ENCODE peak calls at places on chromosomes 3 and 15, in nine cellular contexts. One of them, this sample, is unnamed.

GRCh38 chr15:57224664-57225063 is 151.6 kb upstream of the CGNL1 start:
- DNase-seq in HCT116: no peak
- DNase-seq in IMR-90: peak; percentile 70
- DNase-seq in mammary epithelial cell: peak; percentile 44
- DNase-seq in neural progenitor cell: no peak
- DNase-seq in fibroblast of lung: peak; percentile 91
- DNase-seq in neuronal stem cell: no peak
- DNase-seq in PC-3: peak; percentile 22
- DNase-seq in GM23248: peak; percentile 70
- DNase-seq in this sample: no peak

GRCh38 chr3:44516230-44516629 is 38.8 kb upstream of the ZNF445 start:
- DNase-seq in HCT116: no peak
- DNase-seq in IMR-90: no peak
- DNase-seq in mammary epithelial cell: no peak
- DNase-seq in neural progenitor cell: no peak
- DNase-seq in fibroblast of lung: no peak
- DNase-seq in neuronal stem cell: no peak
- DNase-seq in PC-3: no peak
- DNase-seq in GM23248: no peak
- DNase-seq in this sample: no peak

GRCh38 chr3:11818033-11818432 is 28.7 kb downstream of the TAMM41 start:
- DNase-seq in HCT116: no peak
- DNase-seq in IMR-90: peak; percentile 11
- DNase-seq in mammary epithelial cell: peak; percentile 91
- DNase-seq in neural progenitor cell: no peak
- DNase-seq in fibroblast of lung: peak; percentile 27
- DNase-seq in neuronal stem cell: no peak
- DNase-seq in PC-3: peak; percentile 69
- DNase-seq in GM23248: peak; percentile 21
- DNase-seq in this sample: no peak

GRCh38 chr15:90530250-90531051 is 728 bp downstream of the CRTC3 start:
- DNase-seq in HCT116: no peak
- DNase-seq in IMR-90: peak; percentile 24
- DNase-seq in mammary epithelial cell: peak; percentile 50
- DNase-seq in neural progenitor cell: peak; percentile 55
- DNase-seq in fibroblast of lung: peak; percentile 46
- DNase-seq in neuronal stem cell: peak; percentile 17
- DNase-seq in PC-3: peak; percentile 62
- DNase-seq in GM23248: peak; percentile 70
- DNase-seq in this sample: peak; percentile 32

GRCh38 chr15:73685561-73685960 is 1.4 kb downstream of the CD276 start:
- DNase-seq in HCT116: no peak
- DNase-seq in IMR-90: peak; percentile 20
- DNase-seq in mammary epithelial cell: no peak
- DNase-seq in neural progenitor cell: no peak
- DNase-seq in fibroblast of lung: no peak
- DNase-seq in neuronal stem cell: no peak
- DNase-seq in PC-3: no peak
- DNase-seq in GM23248: peak; percentile 47
- DNase-seq in this sample: no peak

GRCh38 chr15:74208901-74209559 is 6.4 kb upstream of the STRA6 start:
- DNase-seq in HCT116: no peak
- DNase-seq in IMR-90: peak; percentile 48
- DNase-seq in mammary epithelial cell: no peak
- DNase-seq in neural progenitor cell: peak; percentile 55
- DNase-seq in fibroblast of lung: peak; percentile 93
- DNase-seq in neuronal stem cell: no peak
- DNase-seq in PC-3: peak; percentile 27
- DNase-seq in GM23248: no peak
- DNase-seq in this sample: no peak

GRCh38 chr3:52551118-52551517 is 14.7 kb downstream of the UQCC5 start:
- DNase-seq in HCT116: no peak
- DNase-seq in IMR-90: no peak
- DNase-seq in mammary epithelial cell: no peak
- DNase-seq in neural progenitor cell: no peak
- DNase-seq in fibroblast of lung: no peak
- DNase-seq in neuronal stem cell: no peak
- DNase-seq in PC-3: no peak
- DNase-seq in GM23248: no peak
- DNase-seq in this sample: no peak

GRCh38 chr15:92636950-92637481 is 18.6 kb downstream of the FAM174B start:
- DNase-seq in HCT116: peak; percentile 12
- DNase-seq in IMR-90: no peak
- DNase-seq in mammary epithelial cell: peak; percentile 17
- DNase-seq in neural progenitor cell: no peak
- DNase-seq in fibroblast of lung: no peak
- DNase-seq in neuronal stem cell: no peak
- DNase-seq in PC-3: peak; percentile 84
- DNase-seq in GM23248: no peak
- DNase-seq in this sample: peak; percentile 78

GRCh38 chr15:69145149-69145693 is 15.2 kb upstream of the GLCE start:
- DNase-seq in HCT116: no peak
- DNase-seq in IMR-90: no peak
- DNase-seq in mammary epithelial cell: no peak
- DNase-seq in neural progenitor cell: no peak
- DNase-seq in fibroblast of lung: no peak
- DNase-seq in neuronal stem cell: no peak
- DNase-seq in PC-3: no peak
- DNase-seq in GM23248: no peak
- DNase-seq in this sample: no peak

GRCh38 chr3:170760174-170760526 is 109.8 kb downstream of the RPL22L1 start:
- DNase-seq in HCT116: no peak
- DNase-seq in IMR-90: peak; percentile 40
- DNase-seq in mammary epithelial cell: no peak
- DNase-seq in neural progenitor cell: no peak
- DNase-seq in fibroblast of lung: peak; percentile 77
- DNase-seq in neuronal stem cell: no peak
- DNase-seq in PC-3: no peak
- DNase-seq in GM23248: peak; percentile 18
- DNase-seq in this sample: no peak

GRCh38 chr15:74505837-74506514 is 35.0 kb upstream of the ARID3B start:
- DNase-seq in HCT116: no peak
- DNase-seq in IMR-90: peak; percentile 54
- DNase-seq in mammary epithelial cell: peak; percentile 40
- DNase-seq in neural progenitor cell: no peak
- DNase-seq in fibroblast of lung: peak; percentile 66
- DNase-seq in neuronal stem cell: no peak
- DNase-seq in PC-3: peak; percentile 70
- DNase-seq in GM23248: peak; percentile 67
- DNase-seq in this sample: no peak

GRCh38 chr3:148344522-148344921 is 353.2 kb upstream of the AGTR1 start:
- DNase-seq in HCT116: no peak
- DNase-seq in IMR-90: no peak
- DNase-seq in mammary epithelial cell: no peak
- DNase-seq in neural progenitor cell: no peak
- DNase-seq in fibroblast of lung: no peak
- DNase-seq in neuronal stem cell: no peak
- DNase-seq in PC-3: no peak
- DNase-seq in GM23248: no peak
- DNase-seq in this sample: no peak

GRCh38 chr3:43923101-43923979 is 232.6 kb downstream of the ABHD5 start:
- DNase-seq in HCT116: no peak
- DNase-seq in IMR-90: no peak
- DNase-seq in mammary epithelial cell: no peak
- DNase-seq in neural progenitor cell: no peak
- DNase-seq in fibroblast of lung: no peak
- DNase-seq in neuronal stem cell: no peak
- DNase-seq in PC-3: no peak
- DNase-seq in GM23248: no peak
- DNase-seq in this sample: no peak

GRCh38 chr3:69451594-69451993 is 65.7 kb upstream of the FRMD4B start:
- DNase-seq in HCT116: no peak
- DNase-seq in IMR-90: no peak
- DNase-seq in mammary epithelial cell: no peak
- DNase-seq in neural progenitor cell: no peak
- DNase-seq in fibroblast of lung: no peak
- DNase-seq in neuronal stem cell: no peak
- DNase-seq in PC-3: no peak
- DNase-seq in GM23248: peak; percentile 9
- DNase-seq in this sample: no peak

GRCh38 chr3:35814531-35814930 is 175.2 kb downstream of the ARPP21 start:
- DNase-seq in HCT116: no peak
- DNase-seq in IMR-90: no peak
- DNase-seq in mammary epithelial cell: no peak
- DNase-seq in neural progenitor cell: no peak
- DNase-seq in fibroblast of lung: no peak
- DNase-seq in neuronal stem cell: no peak
- DNase-seq in PC-3: no peak
- DNase-seq in GM23248: no peak
- DNase-seq in this sample: no peak

GRCh38 chr3:16239082-16239770 is 25.5 kb downstream of the DPH3 start:
- DNase-seq in HCT116: no peak
- DNase-seq in IMR-90: no peak
- DNase-seq in mammary epithelial cell: no peak
- DNase-seq in neural progenitor cell: no peak
- DNase-seq in fibroblast of lung: no peak
- DNase-seq in neuronal stem cell: no peak
- DNase-seq in PC-3: no peak
- DNase-seq in GM23248: peak; percentile 27
- DNase-seq in this sample: no peak

GRCh38 chr15:77415450-77416448 is 4.2 kb downstream of the PEAK1 start:
- DNase-seq in HCT116: no peak
- DNase-seq in IMR-90: peak; percentile 60
- DNase-seq in mammary epithelial cell: no peak
- DNase-seq in neural progenitor cell: no peak
- DNase-seq in fibroblast of lung: peak; percentile 46
- DNase-seq in neuronal stem cell: no peak
- DNase-seq in PC-3: no peak
- DNase-seq in GM23248: peak; percentile 82
- DNase-seq in this sample: no peak

DNA sequence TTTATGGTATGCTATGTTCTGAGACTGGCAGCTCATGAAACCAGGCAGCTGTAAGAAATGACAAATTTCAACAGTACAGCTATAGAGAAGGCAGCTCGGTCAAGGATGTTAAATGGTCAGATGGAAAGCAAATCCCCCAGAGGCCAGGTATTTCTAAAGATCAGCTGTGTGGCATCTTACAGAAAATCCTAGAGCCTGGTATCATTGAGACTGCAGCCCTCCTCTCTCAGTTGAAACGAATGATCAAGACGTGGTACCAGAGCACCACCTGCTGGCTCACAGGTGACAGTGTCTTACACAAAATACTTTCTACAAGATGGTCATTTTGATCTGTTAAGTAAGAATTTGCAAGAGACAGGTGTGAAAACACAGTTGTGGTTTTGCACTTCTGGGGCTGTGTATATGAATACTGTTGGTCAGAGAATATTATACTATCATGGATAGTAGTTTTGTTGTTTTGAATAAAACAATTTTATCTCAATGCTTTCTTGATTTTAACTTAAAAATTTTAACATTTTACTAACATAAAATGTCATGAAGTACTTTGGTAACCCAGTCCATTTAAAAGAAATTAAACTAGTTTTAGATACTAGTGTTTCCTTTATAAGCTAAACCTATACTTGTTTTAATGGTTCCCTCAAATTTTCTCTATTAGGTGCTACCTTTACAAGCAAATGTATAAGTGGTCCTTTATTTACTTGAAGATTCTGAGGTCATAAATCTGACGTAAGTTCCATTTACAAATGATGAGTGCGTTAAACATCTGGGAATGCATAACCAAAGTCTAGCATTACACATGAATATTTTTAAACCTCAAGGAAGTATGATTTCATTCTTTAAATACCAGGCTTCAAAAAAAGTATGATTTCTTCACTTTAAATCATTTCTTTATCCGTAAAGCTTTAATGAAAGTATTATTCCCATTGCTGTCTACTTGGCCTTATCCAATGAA is 121.9 kb downstream of the PDZRN3 start:
- DNase-seq in HCT116: peak; percentile 56
- DNase-seq in IMR-90: peak; percentile 98
- DNase-seq in mammary epithelial cell: peak; percentile 41
- DNase-seq in neural progenitor cell: peak; percentile 81
- DNase-seq in fibroblast of lung: peak; percentile 93
- DNase-seq in neuronal stem cell: peak; percentile 71
- DNase-seq in PC-3: peak; percentile 65
- DNase-seq in GM23248: peak; percentile 88
- DNase-seq in this sample: peak; percentile 86
- H3K4me2 ChIP-seq in HCT116: no peak overlapping the region
- H3K4me2 ChIP-seq in IMR-90: peak overlapping the region; percentile 60
- H3K4me2 ChIP-seq in mammary epithelial cell: no peak overlapping the region
- H3K4me2 ChIP-seq in neural progenitor cell: no peak overlapping the region
- H3K4me2 ChIP-seq in fibroblast of lung: no peak overlapping the region
- H3K4me2 ChIP-seq in neuronal stem cell: no peak overlapping the region
- H3K4me2 ChIP-seq in PC-3: no peak overlapping the region
- H3K4me2 ChIP-seq in GM23248: peak overlapping the region; percentile 41
- H3K4me2 ChIP-seq in this sample: peak overlapping the region; percentile 56

GRCh38 chr15:59437473-59437776 is 561 bp upstream of the FAM81A start:
- DNase-seq in HCT116: no peak
- DNase-seq in IMR-90: no peak
- DNase-seq in mammary epithelial cell: no peak
- DNase-seq in neural progenitor cell: no peak
- DNase-seq in fibroblast of lung: no peak
- DNase-seq in neuronal stem cell: no peak
- DNase-seq in PC-3: no peak
- DNase-seq in GM23248: no peak
- DNase-seq in this sample: no peak
- H3K9ac ChIP-seq in HCT116: peak overlapping the region; percentile 55
- H3K9ac ChIP-seq in IMR-90: no peak overlapping the region
- H3K9ac ChIP-seq in mammary epithelial cell: no peak overlapping the region
- H3K9ac ChIP-seq in neural progenitor cell: no peak overlapping the region
- H3K9ac ChIP-seq in fibroblast of lung: no peak overlapping the region
- H3K9ac ChIP-seq in neuronal stem cell: no peak overlapping the region
- H3K9ac ChIP-seq in PC-3: peak overlapping the region; percentile 16
- H3K9ac ChIP-seq in GM23248: peak overlapping the region; percentile 48
- H3K9ac ChIP-seq in this sample: peak overlapping the region; percentile 10

DNA sequence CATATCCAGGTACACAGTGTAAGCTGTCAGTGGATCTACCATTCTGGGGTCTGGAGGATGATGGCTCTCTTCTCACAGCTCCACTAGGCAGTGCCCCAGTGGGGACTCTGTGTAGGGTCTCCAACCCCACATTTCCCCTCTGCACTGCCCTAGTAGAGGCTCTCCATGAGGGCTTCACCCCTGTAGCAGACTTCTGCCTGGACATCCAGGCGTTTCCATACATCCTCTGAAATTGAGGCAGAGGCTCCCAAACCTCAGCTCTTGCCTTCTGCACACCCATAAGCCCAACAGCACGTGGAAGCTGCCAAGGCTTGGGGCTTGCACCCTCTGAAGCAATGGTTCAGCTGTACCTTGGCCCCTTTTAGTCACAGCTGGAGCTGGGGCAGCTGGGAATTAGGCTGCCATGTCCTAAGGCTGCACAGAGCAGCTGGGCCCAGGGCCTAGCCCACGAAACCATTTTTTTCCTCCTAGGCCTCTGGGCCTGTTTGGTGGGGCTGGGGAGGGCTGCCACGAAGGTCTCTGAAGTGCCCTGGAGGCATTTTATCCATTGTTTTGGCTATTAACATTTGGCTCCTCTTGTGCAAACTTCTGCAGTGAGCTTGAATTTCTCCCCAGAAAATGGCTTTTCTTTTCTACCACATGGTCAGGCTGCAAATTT is 65.5 kb upstream of the FILIP1L start:
- DNase-seq in HCT116: no peak
- DNase-seq in IMR-90: no peak
- DNase-seq in mammary epithelial cell: no peak
- DNase-seq in neural progenitor cell: no peak
- DNase-seq in fibroblast of lung: no peak
- DNase-seq in neuronal stem cell: no peak
- DNase-seq in PC-3: no peak
- DNase-seq in GM23248: no peak
- DNase-seq in this sample: no peak
- H3K4me2 ChIP-seq in HCT116: no peak overlapping the region
- H3K4me2 ChIP-seq in IMR-90: no peak overlapping the region
- H3K4me2 ChIP-seq in mammary epithelial cell: no peak overlapping the region
- H3K4me2 ChIP-seq in neural progenitor cell: no peak overlapping the region
- H3K4me2 ChIP-seq in fibroblast of lung: no peak overlapping the region
- H3K4me2 ChIP-seq in neuronal stem cell: no peak overlapping the region
- H3K4me2 ChIP-seq in PC-3: no peak overlapping the region
- H3K4me2 ChIP-seq in GM23248: no peak overlapping the region
- H3K4me2 ChIP-seq in this sample: no peak overlapping the region

GRCh38 chr3:112815981-112816380 is 30.7 kb downstream of the CD200R1L start:
- DNase-seq in HCT116: no peak
- DNase-seq in IMR-90: peak; percentile 67
- DNase-seq in mammary epithelial cell: peak; percentile 14
- DNase-seq in neural progenitor cell: no peak
- DNase-seq in fibroblast of lung: peak; percentile 62
- DNase-seq in neuronal stem cell: no peak
- DNase-seq in PC-3: peak; percentile 37
- DNase-seq in GM23248: peak; percentile 45
- DNase-seq in this sample: no peak
- H3K9ac ChIP-seq in HCT116: no peak overlapping the region
- H3K9ac ChIP-seq in IMR-90: no peak overlapping the region
- H3K9ac ChIP-seq in mammary epithelial cell: no peak overlapping the region
- H3K9ac ChIP-seq in neural progenitor cell: no peak overlapping the region
- H3K9ac ChIP-seq in fibroblast of lung: no peak overlapping the region
- H3K9ac ChIP-seq in neuronal stem cell: no peak overlapping the region
- H3K9ac ChIP-seq in PC-3: no peak overlapping the region
- H3K9ac ChIP-seq in GM23248: no peak overlapping the region
- H3K9ac ChIP-seq in this sample: no peak overlapping the region

This sample was measured in MM.1S.